ENCODE peak calls at places on chromosomes 11 and 22, in nine cellular contexts. L, E, G, I, W, O, R, Q and M are unnamed samples.

GRCh38 chr11:94757037-94757681 is 11.0 kb upstream of the AMOTL1 start:
- DNase-seq in L (no peak), E (no peak), G (no peak), I (no peak), W (no peak), O (no peak), R (no peak), Q (no peak), M (no peak)

GRCh38 chr11:114307524-114308203 is 11.5 kb downstream of the NNMT start:
- DNase-seq in L (peak; percentile 59), E (peak; percentile 75), G (no peak), I (peak; percentile 93), W (no peak), O (no peak), R (no peak), Q (peak; percentile 63), M (peak; percentile 78)

GRCh38 chr11:108945341-108945740 is 280.5 kb downstream of the DDX10 start:
- DNase-seq in L (no peak), E (no peak), G (no peak), I (no peak), W (no peak), O (no peak), R (no peak), Q (no peak), M (no peak)

GRCh38 chr11:96472085-96472484 is 82.3 kb downstream of the JRKL start:
- DNase-seq in L (no peak), E (no peak), G (no peak), I (no peak), W (peak; percentile 32), O (no peak), R (no peak), Q (no peak), M (no peak)

GRCh38 chr11:125807909-125808308 is 20.0 kb downstream of the PATE3 start:
- DNase-seq in L (peak; percentile 1), E (no peak), G (no peak), I (peak; percentile 66), W (no peak), O (no peak), R (no peak), Q (peak; percentile 37), M (no peak)

GRCh38 chr11:87185228-87185627 is 147.5 kb downstream of the TMEM135 start:
- DNase-seq in L (no peak), E (no peak), G (no peak), I (no peak), W (no peak), O (no peak), R (no peak), Q (no peak), M (no peak)

GRCh38 chr11:126647735-126648134 is 292.2 kb downstream of the ST3GAL4 start:
- DNase-seq in L (peak; percentile 87), E (peak; percentile 92), G (no peak), I (peak; percentile 92), W (no peak), O (peak; percentile 2), R (peak; percentile 30), Q (peak; percentile 67), M (peak; percentile 89)

GRCh38 chr11:97966901-97967300 is 1053.8 kb upstream of the CNTN5 start:
- DNase-seq in L (no peak), E (no peak), G (no peak), I (no peak), W (no peak), O (no peak), R (no peak), Q (peak; percentile 33), M (no peak)

GRCh38 chr11:72781063-72781312 is 12.9 kb downstream of the STARD10 start:
- DNase-seq in L (no peak), E (no peak), G (no peak), I (no peak), W (peak; percentile 53), O (no peak), R (no peak), Q (peak; percentile 62), M (no peak)

GRCh38 chr11:2694495-2694894 is 5.3 kb downstream of the KCNQ1OT1 start:
- DNase-seq in L (no peak), E (no peak), G (no peak), I (no peak), W (no peak), O (no peak), R (no peak), Q (no peak), M (peak; percentile 89)

GRCh38 chr11:30131535-30131934 is 99.3 kb upstream of the FSHB start:
- DNase-seq in L (no peak), E (peak; percentile 21), G (no peak), I (no peak), W (no peak), O (no peak), R (no peak), Q (no peak), M (no peak)

GRCh38 chr11:120339394-120339890 is 3.2 kb downstream of the ARHGEF12 start:
- DNase-seq in L (peak; percentile 43), E (peak; percentile 45), G (no peak), I (peak; percentile 43), W (peak; percentile 9), O (no peak), R (peak; percentile 19), Q (peak; percentile 44), M (peak; percentile 92)

GRCh38 chr11:69652999-69653398 is 12.0 kb downstream of the CCND1 start:
- DNase-seq in L (no peak), E (no peak), G (no peak), I (no peak), W (no peak), O (no peak), R (no peak), Q (no peak), M (peak; percentile 79)

GRCh38 chr11:69653406-69653960 is 12.5 kb downstream of the CCND1 start:
- DNase-seq in L (no peak), E (no peak), G (no peak), I (no peak), W (no peak), O (no peak), R (no peak), Q (no peak), M (peak; percentile 64)

GRCh38 chr11:69650832-69651344 is 9.9 kb downstream of the CCND1 start:
- DNase-seq in L (no peak), E (no peak), G (no peak), I (no peak), W (no peak), O (no peak), R (no peak), Q (no peak), M (peak; percentile 62)

GRCh38 chr11:69650081-69650831 is 9.3 kb downstream of the CCND1 start:
- DNase-seq in L (no peak), E (no peak), G (no peak), I (no peak), W (no peak), O (no peak), R (no peak), Q (no peak), M (peak; percentile 86)

GRCh38 chr11:69651834-69652620 is 11.1 kb downstream of the CCND1 start:
- DNase-seq in L (no peak), E (no peak), G (no peak), I (no peak), W (no peak), O (no peak), R (no peak), Q (no peak), M (peak; percentile 59)
- H4K20me1 ChIP-seq in L (peaks cover 88% of the 10 kb centered on the region), E (peaks cover 11% of the 10 kb centered on the region), G (no peaks in the 10 kb centered on the region), I (no peaks in the 10 kb centered on the region), W (peaks cover 3% of the 10 kb centered on the region), O (peaks cover 28% of the 10 kb centered on the region), R (peaks cover 56% of the 10 kb centered on the region), Q (peaks cover 60% of the 10 kb centered on the region), M (peaks cover 64% of the 10 kb centered on the region)

DNA sequence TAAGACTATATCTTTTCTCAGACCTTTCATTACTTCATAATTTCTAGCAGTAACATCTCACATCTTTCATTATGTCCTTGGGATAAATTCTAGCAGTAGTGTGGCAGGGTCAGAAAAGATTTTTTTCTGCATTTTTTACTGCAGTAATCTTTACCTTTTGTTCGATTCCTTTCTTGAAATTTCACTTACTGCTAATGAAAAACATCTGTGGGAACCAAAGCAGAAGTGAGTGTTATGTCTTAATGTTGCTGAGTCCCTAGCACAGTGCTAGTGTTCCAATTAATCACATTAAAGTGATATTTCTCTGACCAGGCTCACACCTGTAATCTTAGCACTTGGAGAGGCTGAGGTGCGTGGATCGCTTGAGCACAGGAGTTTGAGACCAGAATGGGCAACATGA is 123.6 kb downstream of the EHF start:
- DNase-seq in L (no peak), E (no peak), G (no peak), I (no peak), W (no peak), O (no peak), R (no peak), Q (no peak), M (no peak)
- H3K27ac ChIP-seq in L (no peak overlapping the region), E (no peak overlapping the region), G (no peak overlapping the region), I (no peak overlapping the region), W (no peak overlapping the region), O (no peak overlapping the region), R (no peak overlapping the region), Q (no peak overlapping the region), M (no peak overlapping the region)

DNA sequence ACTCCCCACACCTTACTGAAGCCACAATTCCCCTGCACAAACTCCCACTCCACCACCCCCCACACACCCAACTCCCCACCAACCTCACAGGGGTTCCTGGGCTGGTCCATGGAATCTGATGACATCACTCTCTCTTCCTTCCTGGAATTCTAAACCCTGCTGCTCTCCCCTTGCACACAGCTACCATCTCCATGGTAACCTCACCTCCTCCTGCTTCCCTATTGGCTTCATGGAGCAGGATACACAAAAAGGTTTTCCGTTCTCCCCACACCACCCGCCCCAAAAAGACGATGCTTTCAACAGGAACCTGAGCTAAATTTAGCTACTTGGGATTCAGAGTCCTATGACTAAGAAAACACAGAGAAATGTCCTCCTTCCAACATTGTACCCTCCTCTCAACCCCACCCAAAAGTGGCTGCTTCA is 67.1 kb downstream of the RBFOX2 start:
- DNase-seq in L (peak; percentile 90), E (no peak), G (no peak), I (peak; percentile 94), W (peak; percentile 96), O (no peak), R (peak; percentile 86), Q (no peak), M (peak; percentile 81)
- H3K4me2 ChIP-seq in L (peak overlapping the region; percentile 74), E (no peak overlapping the region), G (no peak overlapping the region), I (peak overlapping the region; percentile 78), W (peak overlapping the region; percentile 71), O (peak overlapping the region; percentile 13), R (peak overlapping the region; percentile 73), Q (no peak overlapping the region), M (peak overlapping the region; percentile 53)

GRCh38 chr11:123338997-123339752 is 90.9 kb upstream of the GRAMD1B start:
- DNase-seq in L (no peak), E (no peak), G (no peak), I (no peak), W (no peak), O (no peak), R (no peak), Q (no peak), M (no peak)

GRCh38 chr11:123338266-123338800 is 91.7 kb upstream of the GRAMD1B start:
- DNase-seq in L (no peak), E (no peak), G (no peak), I (no peak), W (no peak), O (no peak), R (no peak), Q (no peak), M (no peak)

GRCh38 chr11:123330471-123330870 is 99.6 kb upstream of the GRAMD1B start:
- DNase-seq in L (no peak), E (no peak), G (no peak), I (no peak), W (no peak), O (no peak), R (no peak), Q (no peak), M (no peak)

GRCh38 chr11:123330948-123331347 is 99.1 kb upstream of the GRAMD1B start:
- DNase-seq in L (no peak), E (no peak), G (no peak), I (no peak), W (no peak), O (no peak), R (no peak), Q (no peak), M (no peak)

GRCh38 chr11:123334925-123335324 is 95.1 kb upstream of the GRAMD1B start:
- DNase-seq in L (no peak), E (no peak), G (no peak), I (no peak), W (no peak), O (no peak), R (no peak), Q (no peak), M (no peak)
- H4K20me1 ChIP-seq in L (no peaks in the 10 kb centered on the region), E (no peaks in the 10 kb centered on the region), G (no peaks in the 10 kb centered on the region), I (no peaks in the 10 kb centered on the region), W (no peaks in the 10 kb centered on the region), O (no peaks in the 10 kb centered on the region), R (no peaks in the 10 kb centered on the region), Q (no peaks in the 10 kb centered on the region), M (no peaks in the 10 kb centered on the region)